ENCODE peak calls at places on chromosomes 3 and 15, in ten cellular contexts. L is heart right ventricle; K is CD8-positive, alpha-beta T cell; G is fibroblast of lung; F is suprapubic skin; T is heart left ventricle; B is thoracic aorta; D is mesendoderm; R is CD8-positive, alpha-beta memory T cell; M is neural progenitor cell. V is an unnamed sample. For H3K4me1, the result is how much of the 10 kb centered on the place peaks cover.

GRCh38 chr3:90054306-90054705 is 946.9 kb downstream of the EPHA3 start:
- DNase-seq in L (no peak), K (no peak), G (no peak), F (no peak), T (no peak), B (no peak), D (no peak), R (no peak), M (no peak), V (no peak)

GRCh38 chr3:160707187-160707789 is 30.3 kb downstream of the ARL14 start:
- DNase-seq in L (no peak), K (no peak), G (peak), F (no peak), T (no peak), B (no peak), D (peak), R (peak), M (peak), V (peak)

GRCh38 chr15:82966671-82967071 is 14.2 kb upstream of the HOMER2 start:
- DNase-seq in L (no peak), K (no peak), G (no peak), F (no peak), T (no peak), B (no peak), D (no peak), R (no peak), M (no peak), V (no peak)

GRCh38 chr15:82398785-82399184 is 30.8 kb upstream of the GOLGA6L9 start:
- DNase-seq in L (no peak), K (no peak), G (no peak), F (no peak), T (no peak), B (no peak), D (peak), R (no peak), M (no peak), V (no peak)

GRCh38 chr15:39392469-39393047 is 188.3 kb upstream of the THBS1 start:
- DNase-seq in L (no peak), K (no peak), G (no peak), F (no peak), T (no peak), B (no peak), D (peak), R (no peak), M (no peak), V (no peak)

GRCh38 chr15:81111510-81112375 is 22.3 kb upstream of the CFAP161 start:
- DNase-seq in L (no peak), K (no peak), G (no peak), F (no peak), T (no peak), B (no peak), D (no peak), R (no peak), M (no peak), V (no peak)

GRCh38 chr3:70250451-70250850 is 62.0 kb downstream of the MDFIC2 start:
- DNase-seq in L (no peak), K (no peak), G (no peak), F (no peak), T (no peak), B (no peak), D (no peak), R (no peak), M (no peak), V (no peak)

GRCh38 chr3:95655363-95655986 is 1158.9 kb upstream of the EPHA6 start:
- DNase-seq in L (no peak), K (no peak), G (no peak), F (no peak), T (no peak), B (no peak), D (peak), R (no peak), M (no peak), V (no peak)

GRCh38 chr15:52117549-52117948 is 5.0 kb upstream of the BCL2L10 start:
- DNase-seq in L (no peak), K (no peak), G (no peak), F (no peak), T (no peak), B (no peak), D (no peak), R (no peak), M (no peak), V (no peak)

GRCh38 chr3:27960133-27960532 is 238.0 kb upstream of the EOMES start:
- DNase-seq in L (no peak), K (no peak), G (peak), F (no peak), T (no peak), B (no peak), D (no peak), R (no peak), M (no peak), V (no peak)

GRCh38 chr3:134314588-134315285 is 59.5 kb downstream of the AMOTL2 start:
- DNase-seq in L (no peak), K (no peak), G (no peak), F (peak), T (no peak), B (no peak), D (no peak), R (no peak), M (no peak), V (no peak)

GRCh38 chr3:30708472-30708871 is 102.1 kb downstream of the TGFBR2 start:
- DNase-seq in L (no peak), K (no peak), G (no peak), F (no peak), T (no peak), B (no peak), D (no peak), R (no peak), M (no peak), V (no peak)

GRCh38 chr15:89482139-89482538 is 14.2 kb downstream of the RHCG start:
- DNase-seq in L (no peak), K (no peak), G (no peak), F (no peak), T (no peak), B (no peak), D (no peak), R (no peak), M (no peak), V (no peak)

GRCh38 chr3:133468251-133468721 is 68.4 kb downstream of the BFSP2 start:
- DNase-seq in L (no peak), K (no peak), G (no peak), F (no peak), T (no peak), B (no peak), D (no peak), R (no peak), M (no peak), V (no peak)

GRCh38 chr3:163327086-163327485 is 1751.2 kb downstream of the SI start:
- DNase-seq in L (no peak), K (no peak), G (no peak), F (no peak), T (no peak), B (no peak), D (no peak), R (no peak), M (no peak), V (no peak)

GRCh38 chr3:128730521-128730920 is 4.5 kb downstream of the RAB7A start:
- DNase-seq in L (no peak), K (no peak), G (no peak), F (no peak), T (no peak), B (no peak), D (no peak), R (no peak), M (no peak), V (no peak)

GRCh38 chr3:99498544-99499234 is 139.7 kb upstream of the COL8A1 start:
- DNase-seq in L (no peak), K (no peak), G (peak), F (no peak), T (no peak), B (no peak), D (peak), R (no peak), M (no peak), V (no peak)

GRCh38 chr3:123055352-123055751 is 11.5 kb upstream of the PDIA5 start:
- DNase-seq in L (no peak), K (no peak), G (no peak), F (no peak), T (no peak), B (no peak), D (no peak), R (no peak), M (no peak), V (no peak)

GRCh38 chr3:104549099-104549714 is 817.5 kb upstream of the ALCAM start:
- DNase-seq in L (no peak), K (no peak), G (peak), F (no peak), T (no peak), B (no peak), D (no peak), R (no peak), M (no peak), V (no peak)

GRCh38 chr3:130539005-130539404 is 22.0 kb downstream of the COL6A6 start:
- DNase-seq in L (no peak), K (no peak), G (peak), F (no peak), T (no peak), B (no peak), D (peak), R (no peak), M (peak), V (no peak)

GRCh38 chr15:88113909-88114308 is 142.6 kb downstream of the NTRK3 start:
- DNase-seq in L (no peak), K (no peak), G (peak), F (no peak), T (no peak), B (no peak), D (no peak), R (no peak), M (no peak), V (no peak)

GRCh38 chr15:74951006-74951405 is 5.6 kb downstream of the RPP25 start:
- DNase-seq in L (no peak), K (no peak), G (no peak), F (no peak), T (no peak), B (no peak), D (no peak), R (no peak), M (no peak), V (no peak)

GRCh38 chr3:166405465-166405864 is 568.2 kb upstream of the BCHE start:
- DNase-seq in L (no peak), K (no peak), G (no peak), F (no peak), T (no peak), B (no peak), D (no peak), R (no peak), M (no peak), V (no peak)

GRCh38 chr15:35719964-35720507 is 174.1 kb upstream of the DPH6 start:
- DNase-seq in L (no peak), K (no peak), G (peak), F (no peak), T (no peak), B (no peak), D (no peak), R (no peak), M (no peak), V (no peak)

GRCh38 chr3:197404754-197405153 is 106.3 kb upstream of the DLG1 start:
- DNase-seq in L (no peak), K (no peak), G (no peak), F (no peak), T (no peak), B (no peak), D (no peak), R (no peak), M (no peak), V (no peak)

GRCh38 chr3:186839874-186840641 is 2.5 kb upstream of the ADIPOQ start:
- DNase-seq in L (no peak), K (no peak), G (peak), F (no peak), T (no peak), B (peak), D (no peak), R (no peak), M (no peak), V (no peak)

GRCh38 chr3:122094693-122095092 is 39.5 kb downstream of the CD86 start:
- DNase-seq in L (no peak), K (no peak), G (no peak), F (no peak), T (no peak), B (no peak), D (no peak), R (no peak), M (no peak), V (no peak)

GRCh38 chr15:94125131-94125530 is 106.2 kb upstream of the MCTP2 start:
- DNase-seq in L (no peak), K (no peak), G (no peak), F (no peak), T (no peak), B (no peak), D (no peak), R (no peak), M (no peak), V (no peak)

GRCh38 chr3:122969585-122970453 is 57.7 kb downstream of the SEMA5B start:
- DNase-seq in L (no peak), K (no peak), G (peak), F (no peak), T (peak), B (no peak), D (no peak), R (no peak), M (no peak), V (no peak)

GRCh38 chr3:60935709-60936108 is 315.5 kb downstream of the FHIT start:
- DNase-seq in L (no peak), K (no peak), G (peak), F (no peak), T (no peak), B (no peak), D (no peak), R (no peak), M (no peak), V (no peak)

GRCh38 chr3:127694467-127695215 is 21.9 kb downstream of the ABTB1 start:
- DNase-seq in L (peak), K (no peak), G (peak), F (no peak), T (peak), B (no peak), D (peak), R (peak), M (peak), V (no peak)

GRCh38 chr3:131535596-131535995 is 32.8 kb upstream of the MRPL3 start:
- DNase-seq in L (no peak), K (no peak), G (peak), F (no peak), T (no peak), B (no peak), D (no peak), R (no peak), M (no peak), V (no peak)

GRCh38 chr15:72034351-72034750 is 83.6 kb downstream of the MYO9A start:
- DNase-seq in L (no peak), K (no peak), G (no peak), F (no peak), T (no peak), B (no peak), D (no peak), R (no peak), M (no peak), V (no peak)

GRCh38 chr3:32428092-32429068 is 36.7 kb downstream of the CMTM7 start:
- DNase-seq in L (no peak), K (peak), G (no peak), F (no peak), T (no peak), B (no peak), D (no peak), R (peak), M (no peak), V (peak)

GRCh38 chr3:61914277-61914676 is 352.9 kb downstream of the PTPRG start:
- DNase-seq in L (no peak), K (no peak), G (no peak), F (no peak), T (no peak), B (no peak), D (no peak), R (no peak), M (no peak), V (no peak)

GRCh38 chr15:57680021-57680420 is 26.5 kb upstream of the POLR2M start:
- DNase-seq in L (no peak), K (no peak), G (peak), F (no peak), T (no peak), B (no peak), D (no peak), R (no peak), M (no peak), V (no peak)

DNA sequence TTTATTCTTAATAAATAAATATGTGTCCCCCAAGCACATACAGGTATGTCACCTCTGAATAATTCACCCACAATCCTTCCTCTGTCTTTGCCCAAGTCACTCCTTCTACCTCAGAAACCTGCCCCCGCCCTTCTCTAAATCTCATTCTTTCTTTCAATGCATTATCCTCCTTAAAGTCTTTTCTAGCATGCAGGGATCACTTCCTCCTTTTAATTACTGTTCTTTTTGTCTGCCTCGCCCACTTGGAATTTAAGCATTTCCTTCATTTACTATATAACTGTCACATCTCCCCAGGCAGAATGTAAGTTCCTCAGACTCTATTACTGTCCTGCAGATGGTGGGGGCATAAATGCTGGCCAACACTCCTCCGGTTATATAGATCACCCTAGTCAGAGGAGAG is 7.8 kb downstream of the CCDC80 start:
- DNase-seq in L (no peak), K (no peak), G (no peak), F (no peak), T (no peak), B (no peak), D (no peak), R (no peak), M (peak), V (no peak)
- H3K4me1 ChIP-seq in L (under half), K (under half), G (under half), F (under half), T (under half), B (under half), D (under half), R (under half), M (half or more), V (under half)

GRCh38 chr15:99485153-99485947 is 80.4 kb upstream of the MEF2A start:
- DNase-seq in L (no peak), K (no peak), G (no peak), F (no peak), T (no peak), B (no peak), D (peak), R (no peak), M (no peak), V (no peak)
- H3K27ac ChIP-seq in L (peak), K (no peak), G (peak), F (peak), T (peak), B (peak), D (no peak), R (no peak), M (no peak), V (no peak)

DNA sequence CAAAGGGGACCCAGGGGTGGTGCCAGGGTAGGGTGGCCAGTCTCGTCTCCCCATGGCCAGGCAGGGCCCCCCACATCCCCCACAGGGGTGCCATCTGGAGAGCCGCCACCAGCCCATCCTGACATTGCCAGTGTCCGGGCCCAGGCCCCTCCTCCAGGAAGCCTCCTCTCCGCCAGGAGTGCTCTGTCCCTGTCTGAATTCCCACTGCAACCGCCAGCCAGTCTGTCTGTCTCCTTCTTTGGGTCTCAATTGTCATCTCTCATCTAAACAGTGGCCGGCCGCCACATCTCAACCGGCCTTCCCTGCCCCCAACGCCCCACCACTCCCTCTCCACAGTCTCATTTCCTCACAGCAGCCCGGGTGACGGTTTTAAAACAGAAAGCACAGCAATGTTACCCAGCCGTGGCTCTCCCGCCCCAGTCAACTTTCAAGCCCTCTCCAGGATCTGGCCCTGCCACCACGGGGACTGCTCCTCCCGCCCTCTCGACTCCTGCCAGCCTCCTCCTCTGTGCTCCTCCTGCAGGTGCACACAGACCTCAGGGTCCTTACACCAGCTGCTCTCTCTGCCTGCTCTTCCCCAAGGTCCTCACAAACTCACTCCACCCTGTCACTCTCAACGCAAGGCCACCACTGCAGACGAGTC is 57.0 kb downstream of the IQSEC1 start:
- DNase-seq in L (peak), K (peak), G (no peak), F (peak), T (peak), B (no peak), D (no peak), R (peak), M (no peak), V (peak)
- H3K4me1 ChIP-seq in L (half or more), K (half or more), G (under half), F (half or more), T (under half), B (under half), D (under half), R (half or more), M (half or more), V (half or more)

GRCh38 chr15:48411971-48412591 is 80.9 kb downstream of the DUT start:
- DNase-seq in L (no peak), K (no peak), G (peak), F (no peak), T (no peak), B (no peak), D (peak), R (no peak), M (no peak), V (no peak)

GRCh38 chr15:48416301-48416700 is 85.1 kb downstream of the DUT start:
- DNase-seq in L (no peak), K (no peak), G (peak), F (no peak), T (no peak), B (no peak), D (no peak), R (no peak), M (no peak), V (no peak)

GRCh38 chr15:48415036-48415886 is 84.0 kb downstream of the DUT start:
- DNase-seq in L (no peak), K (no peak), G (peak), F (no peak), T (no peak), B (no peak), D (no peak), R (no peak), M (no peak), V (no peak)

GRCh38 chr15:48414015-48414414 is 82.8 kb downstream of the DUT start:
- DNase-seq in L (no peak), K (no peak), G (peak), F (no peak), T (no peak), B (no peak), D (no peak), R (no peak), M (no peak), V (no peak)

DNA sequence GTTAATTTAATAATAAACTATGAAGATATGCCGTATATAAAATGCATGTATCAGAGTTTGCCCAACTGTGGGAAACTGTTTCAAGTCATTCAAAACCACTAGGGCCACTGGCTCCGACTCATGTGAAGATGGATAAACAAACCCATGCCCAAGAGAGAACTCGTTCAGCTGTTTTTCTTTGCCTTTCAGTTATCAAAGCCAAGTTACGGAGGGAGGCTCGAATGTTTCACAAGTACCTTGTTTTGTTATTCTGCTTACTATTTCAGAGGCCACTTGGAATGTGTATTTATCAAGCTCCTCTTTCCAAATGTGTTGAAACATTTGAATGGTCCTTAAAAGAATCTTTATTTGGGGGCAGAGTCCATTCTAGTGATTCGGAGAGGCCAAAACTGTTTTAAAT is 82.1 kb downstream of the DUT start:
- DNase-seq in L (no peak), K (no peak), G (peak), F (no peak), T (no peak), B (no peak), D (no peak), R (no peak), M (no peak), V (no peak)
- H3K27ac ChIP-seq in L (peak), K (no peak), G (peak), F (peak), T (peak), B (peak), D (no peak), R (no peak), M (no peak), V (no peak)

GRCh38 chr3:139122221-139122581 is 77.5 kb upstream of the PRR23C start:
- DNase-seq in L (no peak), K (no peak), G (peak), F (peak), T (no peak), B (no peak), D (no peak), R (no peak), M (no peak), V (no peak)

GRCh38 chr3:139121513-139122220 is 77.0 kb upstream of the PRR23C start:
- DNase-seq in L (no peak), K (no peak), G (peak), F (no peak), T (no peak), B (no peak), D (no peak), R (no peak), M (no peak), V (no peak)

GRCh38 chr3:139124197-139124596 is 79.5 kb upstream of the PRR23C start:
- DNase-seq in L (no peak), K (no peak), G (no peak), F (no peak), T (no peak), B (no peak), D (no peak), R (no peak), M (no peak), V (no peak)

GRCh38 chr3:139123377-139124095 is 78.8 kb upstream of the PRR23C start:
- DNase-seq in L (no peak), K (no peak), G (no peak), F (no peak), T (no peak), B (no peak), D (no peak), R (no peak), M (no peak), V (no peak)

GRCh38 chr3:139122612-139123011 is 77.9 kb upstream of the PRR23C start:
- DNase-seq in L (no peak), K (no peak), G (no peak), F (no peak), T (no peak), B (no peak), D (no peak), R (no peak), M (no peak), V (no peak)
- H3K4me1 ChIP-seq in L (under half), K (under half), G (under half), F (under half), T (under half), B (under half), D (under half), R (under half), M (under half), V (under half)